ENCODE peak calls at places on chromosomes 4 and X, in four cellular contexts. S is HepG2, X is WTC11, R is K562. J is an unnamed sample.

GRCh38 chr4:76663794-76664193 is 228.8 kb downstream of the SHROOM3 start:
- DNase-seq in S (no peak), X (no peak), R (no peak), J (no peak)

GRCh38 chr4:27129871-27130277 is 269.2 kb downstream of the STIM2 start:
- DNase-seq in S (no peak), R (no peak), X (no peak), J (no peak)

GRCh38 chr4:58760737-58761136 is 1650.6 kb upstream of the IGFBP7 start:
- DNase-seq in R (no peak), X (no peak), S (no peak), J (no peak)

GRCh38 chrX:16196829-16197228 is 29.5 kb downstream of the MAGEB17 start:
- DNase-seq in S (no peak), X (no peak), R (peak; percentile 29), J (no peak)

GRCh38 chr4:95151255-95151654 is 393.5 kb downstream of the BMPR1B start:
- DNase-seq in S (no peak), R (no peak), X (no peak), J (no peak)

GRCh38 chrX:53599781-53600396 is 86.6 kb downstream of the HUWE1 start:
- DNase-seq in R (no peak), X (no peak), S (no peak), J (no peak)

GRCh38 chrX:66638591-66639500 is at the start of gene EDA2R:
- DNase-seq in S (peak; percentile 85), R (no peak), X (peak; percentile 38), J (no peak)

GRCh38 chr4:7414046-7414445 is 20.7 kb downstream of the PSAPL1 start:
- DNase-seq in R (no peak), S (no peak), X (peak; percentile 6), J (no peak)

GRCh38 chr4:168612435-168613139 is 115.7 kb downstream of the PALLD start:
- DNase-seq in R (no peak), S (no peak), X (no peak), J (no peak)

GRCh38 chr4:99655315-99656081 is 2.1 kb downstream of the C4orf54 start:
- DNase-seq in X (no peak), S (no peak), R (no peak), J (no peak)

GRCh38 chr4:10006236-10006603 is 15.1 kb downstream of the SLC2A9 start:
- DNase-seq in R (no peak), X (no peak), S (peak; percentile 86), J (no peak)

GRCh38 chr4:10007436-10007740 is 13.9 kb downstream of the SLC2A9 start:
- DNase-seq in S (no peak), X (no peak), R (no peak), J (no peak)

GRCh38 chr4:10006604-10007435 is 14.5 kb downstream of the SLC2A9 start:
- DNase-seq in R (no peak), X (no peak), S (peak; percentile 83), J (no peak)

GRCh38 chr4:10007772-10008171 is 13.5 kb downstream of the SLC2A9 start:
- DNase-seq in R (no peak), X (no peak), S (no peak), J (no peak)

DNA sequence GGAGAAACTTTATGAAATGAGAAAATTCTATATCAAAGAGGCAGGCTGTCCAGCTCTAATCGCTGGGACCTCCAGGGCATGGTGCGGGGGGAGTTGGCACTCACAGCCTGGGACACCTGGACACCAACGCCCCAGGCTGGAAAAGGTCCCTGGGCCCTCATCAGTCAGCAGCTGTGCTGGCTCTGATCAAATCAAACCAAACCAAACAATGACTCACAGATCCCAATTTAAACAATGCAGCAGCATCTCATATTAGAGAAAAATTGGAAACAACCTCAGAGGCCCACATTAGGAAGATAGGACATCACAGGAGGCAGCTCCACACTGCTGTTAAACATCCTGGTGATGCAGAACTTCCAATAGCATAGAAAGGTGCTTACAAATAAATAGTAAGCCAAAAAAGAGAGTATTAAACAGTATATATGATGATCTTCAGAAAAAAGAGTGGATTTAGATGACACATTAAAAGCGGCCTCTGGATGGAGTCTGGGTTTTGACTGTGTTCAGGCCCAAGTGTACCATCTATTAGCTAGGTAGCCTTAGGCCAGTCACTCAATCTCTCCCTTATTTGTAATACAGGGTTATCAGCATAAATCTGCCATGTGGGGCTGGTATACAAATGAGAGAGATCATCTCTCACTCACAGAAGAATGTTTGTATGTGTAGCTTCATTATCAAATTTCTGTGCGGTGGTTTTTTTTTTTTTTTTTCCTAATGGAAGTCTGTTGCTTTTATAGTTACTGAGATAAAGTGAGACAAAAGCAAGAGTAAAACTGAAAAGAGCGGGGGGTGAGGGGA is 12.9 kb downstream of the SLC2A9 start:
- DNase-seq in X (no peak), S (no peak), R (no peak), J (no peak)
- TF ChIP-seq ELF4 in X (no peak), S (no peak), R (no peak), J (no peak)

GRCh38 chr4:2255501-2256155 is 6.3 kb downstream of the MXD4 start:
- DNase-seq in R (no peak), S (no peak), X (peak; percentile 10), J (no peak)

GRCh38 chr4:2256156-2256731 is 5.7 kb downstream of the MXD4 start:
- DNase-seq in X (no peak), S (no peak), R (no peak), J (no peak)

GRCh38 chr4:2256781-2257191 is 5.1 kb downstream of the MXD4 start:
- DNase-seq in S (no peak), X (no peak), R (no peak), J (no peak)

GRCh38 chr4:2253160-2254084 is 8.5 kb downstream of the MXD4 start:
- DNase-seq in X (peak; percentile 7), S (no peak), R (no peak), J (no peak)

GRCh38 chr4:2254665-2255500 is 7.0 kb downstream of the MXD4 start:
- DNase-seq in R (no peak), X (peak; percentile 8), S (no peak), J (no peak)
- TF ChIP-seq ELF4 in R (no peak), X (no peak), S (no peak), J (no peak)

GRCh38 chr4:38111717-38112116 is 151.5 kb downstream of the PTTG2 start:
- DNase-seq in X (no peak), R (no peak), S (no peak), J (no peak)

GRCh38 chr4:38113136-38113535 is 152.9 kb downstream of the PTTG2 start:
- DNase-seq in S (no peak), X (no peak), R (no peak), J (no peak)

GRCh38 chr4:38115601-38116000 is 155.4 kb downstream of the PTTG2 start:
- DNase-seq in R (no peak), S (no peak), X (no peak), J (no peak)

GRCh38 chr4:38113551-38113950 is 153.4 kb downstream of the PTTG2 start:
- DNase-seq in R (no peak), X (no peak), S (no peak), J (no peak)

GRCh38 chr4:38114435-38114834 is 154.2 kb downstream of the PTTG2 start:
- DNase-seq in S (no peak), R (no peak), X (no peak), J (no peak)
- TF ChIP-seq ELF4 in S (no peak), R (no peak), X (no peak), J (no peak)

DNA sequence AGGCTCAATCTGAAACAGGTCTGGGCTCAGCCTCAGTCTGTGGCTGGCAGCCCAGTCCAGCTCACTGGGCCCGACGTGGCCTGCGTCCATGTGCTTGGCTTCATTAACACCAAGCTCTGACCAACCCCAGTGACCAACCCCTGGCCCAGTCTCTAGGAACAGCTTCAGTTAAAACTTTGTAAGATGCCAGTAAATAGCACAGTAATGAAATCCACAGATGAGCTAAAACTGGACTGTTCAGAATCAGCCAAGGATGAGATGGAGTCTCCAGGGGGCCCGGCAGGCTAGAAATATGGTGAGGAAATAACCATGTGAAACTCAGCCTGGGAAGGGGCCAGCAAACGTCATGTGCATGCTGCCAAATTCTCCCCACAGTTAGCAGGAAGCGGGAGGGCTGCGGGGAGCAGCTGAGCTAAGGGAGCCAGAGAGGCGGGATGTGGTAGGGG is 37.1 kb upstream of the XPNPEP2 start:
- DNase-seq in R (no peak), S (no peak), X (no peak), J (no peak)
- TF ChIP-seq ELF4 in R (no peak), S (no peak), X (no peak), J (no peak)

DNA sequence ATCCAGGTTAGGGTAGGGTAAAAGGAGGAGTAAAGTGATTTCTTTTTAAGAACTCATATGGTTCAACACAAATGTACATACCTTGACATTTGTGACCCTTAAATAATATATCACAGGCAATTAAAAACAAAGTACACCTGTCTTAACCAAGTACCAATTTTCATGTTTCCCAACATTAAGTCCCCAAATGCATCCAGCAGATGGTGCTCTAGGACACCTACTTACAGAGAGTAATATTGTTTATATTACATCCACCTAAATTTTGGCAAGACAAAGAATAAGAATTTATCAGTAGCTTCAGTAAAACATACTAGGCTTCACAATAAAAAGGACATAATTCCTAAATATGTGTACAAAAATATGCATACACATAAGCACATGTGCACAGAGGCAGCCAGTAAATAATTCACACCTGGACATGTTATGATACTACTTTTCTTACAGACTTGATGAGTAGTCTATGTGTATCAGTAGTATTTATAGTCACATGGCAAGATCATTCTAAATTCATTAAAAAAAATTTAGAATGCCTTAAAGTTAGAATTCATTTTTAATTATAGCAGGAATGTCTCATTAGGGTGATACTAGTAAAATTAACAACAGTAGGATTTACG is 219.7 kb downstream of the DCLK2 start:
- DNase-seq in R (peak; percentile 70), S (peak; percentile 41), X (peak; percentile 40), J (no peak)
- TF ChIP-seq ELF4 in R (no peak), S (no peak), X (no peak), J (no peak)

GRCh38 chr4:41324861-41325260 is 68.1 kb downstream of the UCHL1 start:
- DNase-seq in S (no peak), X (no peak), R (no peak), J (no peak)

GRCh38 chr4:41321216-41321945 is 64.7 kb downstream of the UCHL1 start:
- DNase-seq in X (no peak), R (no peak), S (no peak), J (no peak)

GRCh38 chr4:41322613-41323012 is 65.9 kb downstream of the UCHL1 start:
- DNase-seq in R (no peak), S (no peak), X (no peak), J (no peak)

GRCh38 chr4:41323186-41323585 is 66.5 kb downstream of the UCHL1 start:
- DNase-seq in S (no peak), X (no peak), R (no peak), J (no peak)

GRCh38 chr4:41323706-41324105 is 67.0 kb downstream of the UCHL1 start:
- DNase-seq in X (no peak), R (no peak), S (no peak), J (no peak)
- TF ChIP-seq ELF4 in X (no peak), R (no peak), S (no peak), J (no peak)

GRCh38 chrX:118117069-118117405 is 427 bp upstream of the KLHL13 start:
- DNase-seq in X (no peak), S (no peak), R (no peak), J (no peak)
- TF ChIP-seq ELF4 in X (no peak), S (no peak), R (no peak), J (no peak)

DNA sequence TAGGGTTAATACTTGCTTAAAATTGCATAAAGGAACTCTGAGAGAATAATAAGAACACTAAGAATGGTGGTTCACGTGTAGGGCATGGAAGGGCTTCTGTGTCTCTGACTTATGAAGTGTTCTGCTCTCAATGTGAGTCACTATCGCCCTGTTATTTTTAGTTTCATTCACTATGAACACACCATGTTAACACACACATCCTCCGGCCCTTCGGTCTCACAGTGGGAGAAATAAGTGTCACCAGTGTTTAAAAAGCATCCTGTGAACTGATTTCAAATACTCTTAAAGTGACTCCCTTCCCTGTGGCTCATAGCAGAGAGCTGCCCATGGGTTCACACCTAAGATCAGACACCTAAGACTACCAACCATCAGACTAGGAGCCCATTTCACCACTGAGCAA is 33.8 kb upstream of the FGFBP2 start:
- DNase-seq in S (no peak), X (no peak), R (no peak), J (no peak)
- TF ChIP-seq ELF4 in S (no peak), X (no peak), R (no peak), J (no peak)